ENCODE peak calls at places on chromosome X, in five cellular contexts. J, F, C, O and T are unnamed samples.
A peak's percentile ranks its signal among the peaks of the same experiment; 100 is the strongest.

GRCh38 chrX:42378857-42379256 is 399.1 kb downstream of the PPP1R2C start:
- DNase-seq in J (no peak), F (no peak), C (no peak), O (no peak), T (no peak)

GRCh38 chrX:15973299-15973698 is 118.7 kb upstream of the AP1S2 start:
- DNase-seq in J (no peak), F (no peak), C (no peak), O (peak; percentile 59), T (no peak)

GRCh38 chrX:46547857-46548256 is 2.6 kb upstream of the ZNF674 start:
- DNase-seq in J (peak; percentile 5), F (no peak), C (no peak), O (peak; percentile 4), T (peak; percentile 44)

GRCh38 chrX:18871161-18871880 is 112.6 kb downstream of the PHKA2 start:
- DNase-seq in J (no peak), F (no peak), C (no peak), O (no peak), T (no peak)

GRCh38 chrX:132226169-132226568 is 6.9 kb upstream of the RAP2C start:
- DNase-seq in J (no peak), F (no peak), C (no peak), O (no peak), T (no peak)

GRCh38 chrX:129823115-129823514 is 20.6 kb downstream of the ZDHHC9 start:
- DNase-seq in J (no peak), F (no peak), C (peak; percentile 70), O (peak; percentile 45), T (no peak)

GRCh38 chrX:9163153-9163790 is 129.3 kb upstream of the FAM9B start:
- DNase-seq in J (no peak), F (no peak), C (no peak), O (no peak), T (no peak)

GRCh38 chrX:84318661-84319060 is 130.7 kb upstream of the RPS6KA6 start:
- DNase-seq in J (no peak), F (no peak), C (no peak), O (no peak), T (no peak)

GRCh38 chrX:21509912-21510311 is 135.7 kb downstream of the CNKSR2 start:
- DNase-seq in J (no peak), F (no peak), C (no peak), O (no peak), T (peak; percentile 29)

GRCh38 chrX:11451133-11451532 is 157.9 kb downstream of the AMELX start:
- DNase-seq in J (no peak), F (no peak), C (no peak), O (no peak), T (no peak)

GRCh38 chrX:100872161-100872560 is 2.0 kb downstream of the NOX1 start:
- DNase-seq in J (no peak), F (no peak), C (no peak), O (no peak), T (no peak)

GRCh38 chrX:10608099-10608498 is 12.3 kb downstream of the MID1 start:
- DNase-seq in J (no peak), F (no peak), C (no peak), O (no peak), T (no peak)

GRCh38 chrX:100895365-100896075 is 21.4 kb upstream of the NOX1 start:
- DNase-seq in J (no peak), F (peak; percentile 2), C (peak; percentile 62), O (peak; percentile 49), T (no peak)

GRCh38 chrX:130636277-130636676 is 234.5 kb downstream of the RBMX2 start:
- DNase-seq in J (no peak), F (no peak), C (no peak), O (no peak), T (no peak)

GRCh38 chrX:46840946-46841740 is 4.3 kb downstream of the RP2 start:
- DNase-seq in J (no peak), F (peak; percentile 17), C (no peak), O (no peak), T (no peak)

GRCh38 chrX:9538544-9539045 is 73.7 kb downstream of the TBL1X start:
- DNase-seq in J (no peak), F (peak; percentile 51), C (no peak), O (no peak), T (no peak)

GRCh38 chrX:28659269-28659668 is 72.0 kb downstream of the IL1RAPL1 start:
- DNase-seq in J (no peak), F (no peak), C (no peak), O (no peak), T (no peak)

GRCh38 chrX:106999002-106999975 is 723 bp downstream of the MORC4 start:
- DNase-seq in J (no peak), F (peak; percentile 13), C (peak; percentile 77), O (peak; percentile 61), T (no peak)

GRCh38 chrX:120365320-120365719 is 3.4 kb downstream of the ATP1B4 start:
- DNase-seq in J (no peak), F (no peak), C (peak; percentile 80), O (peak; percentile 63), T (no peak)

GRCh38 chrX:42567268-42567667 is 210.7 kb downstream of the PPP1R2C start:
- DNase-seq in J (no peak), F (no peak), C (no peak), O (no peak), T (no peak)

GRCh38 chrX:153499876-153500275 is 5.1 kb downstream of the BGN start:
- DNase-seq in J (no peak), F (peak; percentile 59), C (no peak), O (no peak), T (no peak)

GRCh38 chrX:4805559-4805958 is 1092.1 kb upstream of the PRKX start:
- DNase-seq in J (no peak), F (no peak), C (no peak), O (no peak), T (no peak)

GRCh38 chrX:48761674-48762471 is at the start of gene GLOD5:
- DNase-seq in J (no peak), F (peak; percentile 59), C (no peak), O (peak; percentile 86), T (no peak)